ENCODE peak calls at places on chromosomes 4 and X, in four cellular contexts. J is NB4, G is kidney tubule cell, H is activated T-cell treated with anti-CD3 and anti-CD28 coated beads for 1 hour. X is an unnamed sample.

GRCh38 chr4:37675587-37676290 is 10.4 kb downstream of the RELL1 start:
- DNase-seq in J (no peak), G (peak; percentile 86), H (no peak), X (no peak)

GRCh38 chrX:108309144-108309543 is 129.1 kb downstream of the COL4A6 start:
- DNase-seq in J (no peak), G (no peak), H (no peak), X (no peak)

GRCh38 chr4:6760865-6761264 is 21.7 kb upstream of the KIAA0232 start:
- DNase-seq in J (no peak), G (no peak), H (no peak), X (no peak)

GRCh38 chrX:70134116-70134477 is 850 bp downstream of the IGBP1 start:
- DNase-seq in J (no peak), G (no peak), H (no peak), X (no peak)

GRCh38 chr4:3530663-3531254 is 1.5 kb downstream of the LRPAP1 start:
- DNase-seq in J (peak; percentile 18), G (no peak), H (no peak), X (no peak)

GRCh38 chr4:73589887-73590801 is 30.1 kb downstream of the RASSF6 start:
- DNase-seq in J (no peak), G (no peak), H (no peak), X (no peak)

GRCh38 chr4:8463811-8464210 is 23.2 kb downstream of the TRMT44 start:
- DNase-seq in J (no peak), G (no peak), H (no peak), X (no peak)

GRCh38 chr4:127370495-127371069 is 262.2 kb upstream of the INTU start:
- DNase-seq in J (no peak), G (peak; percentile 43), H (no peak), X (no peak)

GRCh38 chr4:88097301-88097700 is 61.1 kb downstream of the ABCG2 start:
- DNase-seq in J (no peak), G (no peak), H (no peak), X (no peak)

GRCh38 chr4:18847276-18847890 is 825.8 kb upstream of the LCORL start:
- DNase-seq in J (no peak), G (no peak), H (no peak), X (no peak)

GRCh38 chrX:100447563-100448397 is 37.7 kb upstream of the PCDH19 start:
- DNase-seq in J (peak; percentile 18), G (peak; percentile 35), H (no peak), X (no peak)

GRCh38 chr4:189773909-189774308 is 166.8 kb upstream of the FRG1 start:
- DNase-seq in J (peak; percentile 80), G (peak; percentile 48), H (no peak), X (no peak)

GRCh38 chrX:23784487-23785301 is 1.7 kb downstream of the SAT1 start:
- DNase-seq in J (peak; percentile 91), G (peak; percentile 76), H (no peak), X (no peak)

GRCh38 chr4:173935622-173936405 is 347.7 kb downstream of the FBXO8 start:
- DNase-seq in J (no peak), G (no peak), H (no peak), X (no peak)

GRCh38 chr4:138090145-138090917 is 151.8 kb downstream of the SLC7A11 start:
- DNase-seq in J (peak; percentile 70), G (peak; percentile 83), H (peak; percentile 1), X (no peak)

GRCh38 chrX:5683996-5684395 is 544.7 kb downstream of the NLGN4X start:
- DNase-seq in J (no peak), G (no peak), H (no peak), X (no peak)

GRCh38 chr4:122152699-122153328 is 683 bp downstream of the BLTP1 start:
- DNase-seq in J (peak; percentile 69), G (peak; percentile 50), H (peak; percentile 7), X (peak; percentile 41)

GRCh38 chrX:3345281-3346081 is 971 bp downstream of the MXRA5 start:
- DNase-seq in J (no peak), G (peak; percentile 51), H (no peak), X (no peak)

GRCh38 chr4:14149469-14150030 is 522.0 kb upstream of the BOD1L1 start:
- DNase-seq in J (no peak), G (no peak), H (no peak), X (no peak)

GRCh38 chr4:105387466-105387865 is 86.4 kb downstream of the PPA2 start:
- DNase-seq in J (no peak), G (no peak), H (no peak), X (no peak)

GRCh38 chr4:687048-687974 is 1.6 kb downstream of the SLC49A3 start:
- DNase-seq in J (peak; percentile 96), G (peak; percentile 92), H (no peak), X (no peak)

X was measured in CD4-positive, alpha-beta T cell.